ENCODE peak calls at places on chromosomes 13 and 19, in five cellular contexts. F is tibial artery, Q is GM23338, J is Caco-2, P is heart right ventricle. R is an unnamed sample.

GRCh38 chr19:48713041-48713863 is 6.3 kb downstream of the MAMSTR start:
- DNase-seq in F (no peak), Q (peak), J (peak), P (no peak), R (no peak)

GRCh38 chr19:10237702-10238101 is 6.6 kb upstream of the S1PR2 start:
- DNase-seq in F (no peak), Q (no peak), J (no peak), P (no peak), R (no peak)

GRCh38 chr13:104326523-104326922 is 1260.3 kb upstream of the SLC10A2 start:
- DNase-seq in F (no peak), Q (no peak), J (no peak), P (no peak), R (no peak)

GRCh38 chr13:59490651-59491050 is 673.1 kb downstream of the DIAPH3 start:
- DNase-seq in F (no peak), Q (no peak), J (no peak), P (no peak), R (no peak)

GRCh38 chr19:49862411-49863253 is 4.7 kb downstream of the PNKP start:
- DNase-seq in F (no peak), Q (peak), J (peak), P (no peak), R (no peak)

GRCh38 chr13:92769064-92769463 is 457.5 kb upstream of the GPC6 start:
- DNase-seq in F (no peak), Q (no peak), J (no peak), P (no peak), R (no peak)

GRCh38 chr19:42175952-42176648 is 41.4 kb downstream of the DEDD2 start:
- DNase-seq in F (no peak), Q (peak), J (no peak), P (no peak), R (no peak)

GRCh38 chr19:13646758-13647157 is 117.6 kb upstream of the MRI1 start:
- DNase-seq in F (no peak), Q (no peak), J (no peak), P (no peak), R (no peak)

GRCh38 chr19:42529248-42529764 is 1.0 kb upstream of the CEACAM1 start:
- DNase-seq in F (peak), Q (peak), J (peak), P (peak), R (no peak)

GRCh38 chr19:1237027-1237659 is 662 bp downstream of the CBARP start:
- DNase-seq in F (no peak), Q (no peak), J (no peak), P (no peak), R (no peak)

GRCh38 chr13:75636339-75637095 is 387 bp downstream of the LMO7 start:
- DNase-seq in F (no peak), Q (peak), J (peak), P (peak), R (peak)

GRCh38 chr19:20385056-20385455 is 180.5 kb downstream of the ZNF737 start:
- DNase-seq in F (no peak), Q (no peak), J (no peak), P (no peak), R (no peak)

GRCh38 chr13:42116225-42116624 is 67.8 kb downstream of the DGKH start:
- DNase-seq in F (no peak), Q (no peak), J (peak), P (no peak), R (no peak)

GRCh38 chr19:3479177-3479818 is 1.0 kb downstream of the SMIM24 start:
- DNase-seq in F (peak), Q (peak), J (no peak), P (no peak), R (no peak)

GRCh38 chr13:110531671-110532083 is 29.8 kb downstream of the RAB20 start:
- DNase-seq in F (no peak), Q (no peak), J (no peak), P (no peak), R (peak)

GRCh38 chr13:112242777-112243176 is 133.4 kb upstream of the SPACA7 start:
- DNase-seq in F (no peak), Q (no peak), J (no peak), P (no peak), R (no peak)

GRCh38 chr13:37118002-37118401 is 12.5 kb upstream of the CSNK1A1L start:
- DNase-seq in F (no peak), Q (no peak), J (no peak), P (peak), R (no peak)

GRCh38 chr13:55244991-55245644 is 1895.6 kb upstream of the PRR20A start:
- DNase-seq in F (no peak), Q (peak), J (peak), P (no peak), R (no peak)

GRCh38 chr19:48415395-48415794 is 21.9 kb downstream of the GRIN2D start:
- DNase-seq in F (peak), Q (peak), J (peak), P (peak), R (no peak)

DNA sequence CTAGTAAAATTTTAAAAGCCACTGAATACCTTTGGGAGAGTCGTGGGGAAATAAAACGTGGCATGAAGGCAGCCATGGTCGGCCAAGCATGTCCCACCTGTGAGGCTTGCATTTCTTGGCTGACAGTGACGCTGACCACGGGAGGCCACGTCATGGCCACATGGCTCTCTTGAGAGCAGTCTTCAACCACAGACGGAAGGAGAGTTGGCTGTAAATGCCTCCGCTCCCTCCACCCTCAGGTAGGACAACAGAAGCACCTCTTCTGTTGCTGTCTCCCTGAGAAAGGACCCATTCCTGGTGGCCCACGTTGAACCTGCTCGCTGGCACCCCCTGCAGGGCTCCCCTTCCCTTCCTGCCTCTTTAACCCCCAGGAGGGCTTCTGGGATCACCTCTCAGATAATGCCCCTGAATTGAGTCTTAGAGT is 10.6 kb upstream of the LRRC25 start:
- DNase-seq in F (no peak), Q (peak), J (peak), P (peak), R (no peak)
- TF ChIP-seq CTCF in F (peak), Q (peak), J (peak), P (peak), R (peak)

DNA sequence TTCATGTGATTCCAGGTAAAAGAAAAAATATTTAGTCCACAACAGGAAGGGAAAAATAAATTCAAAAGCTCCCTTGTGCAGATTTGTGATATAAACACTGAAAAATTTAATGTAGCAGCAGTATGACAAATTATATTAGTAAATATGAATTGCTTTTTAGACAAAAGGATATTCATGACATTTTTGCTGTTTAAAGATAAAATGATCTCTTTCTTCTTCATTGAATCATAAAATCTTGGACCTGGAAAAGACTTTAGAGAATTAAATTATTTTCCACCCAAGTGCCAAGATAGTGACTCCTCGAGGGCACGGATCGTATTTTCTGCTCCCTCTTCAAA is 85.4 kb downstream of the MBNL2 start:
- DNase-seq in F (no peak), Q (no peak), J (no peak), P (no peak), R (no peak)
- TF ChIP-seq CTCF in F (no peak), Q (no peak), J (no peak), P (no peak), R (peak)

GRCh38 chr19:45402469-45403070 is 2.3 kb downstream of the PPP1R13L start:
- DNase-seq in F (no peak), Q (peak), J (no peak), P (peak), R (no peak)
- TF ChIP-seq CTCF in F (no peak), Q (no peak), J (no peak), P (peak), R (peak)

GRCh38 chr19:32675720-32676185 is at the start of gene RGS9BP:
- DNase-seq in F (peak), Q (peak), J (peak), P (peak), R (peak)

GRCh38 chr19:32674153-32674958 is 624 bp downstream of the ANKRD27 start:
- DNase-seq in F (no peak), Q (no peak), J (no peak), P (no peak), R (peak)

GRCh38 chr19:32673573-32673972 is 1.4 kb downstream of the ANKRD27 start:
- DNase-seq in F (no peak), Q (no peak), J (no peak), P (no peak), R (peak)

GRCh38 chr19:32676186-32676894 is 692 bp downstream of the RGS9BP start:
- DNase-seq in F (no peak), Q (peak), J (peak), P (peak), R (peak)

GRCh38 chr19:32674959-32675719 is at the start of gene ANKRD27:
- DNase-seq in F (peak), Q (peak), J (peak), P (peak), R (peak)
- TF ChIP-seq CTCF in F (no peak), Q (no peak), J (no peak), P (no peak), R (no peak)

GRCh38 chr19:54266133-54266532 is 9.1 kb upstream of the LILRB5 start:
- DNase-seq in F (peak), Q (peak), J (peak), P (peak), R (no peak)
- TF ChIP-seq CTCF in F (peak), Q (peak), J (peak), P (peak), R (peak)

DNA sequence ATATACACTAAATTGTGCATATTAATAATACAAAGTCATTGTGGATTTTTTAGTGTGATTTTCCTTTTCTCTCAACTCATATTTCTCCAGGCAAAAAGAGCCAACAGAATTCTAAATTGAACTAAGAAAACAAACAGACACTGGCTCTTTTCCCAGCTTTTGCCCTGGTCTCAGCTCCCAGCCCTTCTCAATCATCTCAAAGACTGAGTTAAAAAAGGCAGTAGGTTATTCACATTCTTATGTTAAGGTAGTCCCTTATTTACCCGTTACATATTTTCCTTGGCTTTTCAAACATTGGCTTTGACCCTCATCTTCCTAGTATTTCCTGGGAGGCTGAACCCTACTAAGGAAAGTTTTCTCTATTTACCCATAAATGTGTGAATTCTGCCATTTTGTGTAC is 753.6 kb downstream of the LIG4 start:
- DNase-seq in F (no peak), Q (no peak), J (no peak), P (no peak), R (no peak)
- TF ChIP-seq CTCF in F (no peak), Q (no peak), J (no peak), P (no peak), R (no peak)